ENCODE peak calls at places on chromosomes 7 and 10, in four cellular contexts. T is breast epithelium, J is suprapubic skin, A is transverse colon. Z is an unnamed sample.

GRCh38 chr7:22219036-22219435 is 137.9 kb downstream of the RAPGEF5 start:
- DNase-seq in T (no peak), J (no peak), A (no peak), Z (no peak)

GRCh38 chr7:121304259-121304658 is 24.5 kb upstream of the WNT16 start:
- DNase-seq in T (no peak), J (no peak), A (no peak), Z (no peak)

GRCh38 chr7:101402081-101402779 is 39.6 kb downstream of the COL26A1 start:
- DNase-seq in T (peak; percentile 57), J (no peak), A (no peak), Z (no peak)

GRCh38 chr10:43201545-43202131 is 63.4 kb downstream of the CSGALNACT2 start:
- DNase-seq in T (peak; percentile 16), J (no peak), A (no peak), Z (no peak)

GRCh38 chr7:8217200-8218068 is 44.5 kb downstream of the ICA1 start:
- DNase-seq in T (no peak), J (no peak), A (no peak), Z (no peak)

GRCh38 chr10:49448924-49449323 is 53.0 kb upstream of the DRGX start:
- DNase-seq in T (no peak), J (no peak), A (no peak), Z (no peak)

GRCh38 chr10:88875081-88875480 is 5.0 kb upstream of the STAMBPL1 start:
- DNase-seq in T (no peak), J (no peak), A (no peak), Z (no peak)

GRCh38 chr7:120486164-120486563 is 213.2 kb downstream of the KCND2 start:
- DNase-seq in T (no peak), J (no peak), A (no peak), Z (no peak)

GRCh38 chr7:151694828-151695580 is 175.3 kb upstream of the RHEB start:
- DNase-seq in T (peak; percentile 91), J (no peak), A (no peak), Z (no peak)

GRCh38 chr10:117448840-117449239 is 73.6 kb upstream of the PDZD8 start:
- DNase-seq in T (no peak), J (no peak), A (no peak), Z (no peak)

GRCh38 chr10:14757394-14757793 is 17.3 kb downstream of the FAM107B start:
- DNase-seq in T (no peak), J (no peak), A (no peak), Z (peak; percentile 64)

GRCh38 chr7:142036384-142036783 is 40.7 kb downstream of the MGAM start:
- DNase-seq in T (no peak), J (no peak), A (no peak), Z (no peak)

GRCh38 chr10:43138757-43139241 is 554 bp downstream of the CSGALNACT2 start:
- DNase-seq in T (no peak), J (no peak), A (peak; percentile 29), Z (peak; percentile 91)

GRCh38 chr7:1591876-1592275 is 22.0 kb upstream of the PSMG3 start:
- DNase-seq in T (no peak), J (no peak), A (no peak), Z (no peak)

GRCh38 chr7:116528008-116528789 is 3.4 kb downstream of the CAV1 start:
- DNase-seq in T (no peak), J (peak; percentile 80), A (peak; percentile 27), Z (no peak)

GRCh38 chr10:117174439-117175214 is 22.7 kb upstream of the KCNK18 start:
- DNase-seq in T (peak; percentile 61), J (peak; percentile 88), A (peak; percentile 90), Z (peak; percentile 97)

GRCh38 chr7:31882187-31882586 is 188.0 kb downstream of the PDE1C start:
- DNase-seq in T (peak; percentile 78), J (no peak), A (no peak), Z (no peak)

GRCh38 chr7:99036531-99037175 is 107.3 kb downstream of the SMURF1 start:
- DNase-seq in T (no peak), J (peak; percentile 78), A (no peak), Z (no peak)

GRCh38 chr7:101814081-101814995 is 3.1 kb upstream of the CUX1 start:
- DNase-seq in T (no peak), J (peak; percentile 72), A (peak; percentile 72), Z (no peak)

GRCh38 chr10:11373626-11374310 is 237.7 kb downstream of the USP6NL start:
- DNase-seq in T (no peak), J (no peak), A (no peak), Z (no peak)

GRCh38 chr7:158812684-158813083 is 16.6 kb downstream of the ESYT2 start:
- DNase-seq in T (no peak), J (no peak), A (no peak), Z (no peak)

GRCh38 chr10:10871312-10871711 is 146.4 kb upstream of the CELF2 start:
- DNase-seq in T (no peak), J (no peak), A (no peak), Z (no peak)

DNA sequence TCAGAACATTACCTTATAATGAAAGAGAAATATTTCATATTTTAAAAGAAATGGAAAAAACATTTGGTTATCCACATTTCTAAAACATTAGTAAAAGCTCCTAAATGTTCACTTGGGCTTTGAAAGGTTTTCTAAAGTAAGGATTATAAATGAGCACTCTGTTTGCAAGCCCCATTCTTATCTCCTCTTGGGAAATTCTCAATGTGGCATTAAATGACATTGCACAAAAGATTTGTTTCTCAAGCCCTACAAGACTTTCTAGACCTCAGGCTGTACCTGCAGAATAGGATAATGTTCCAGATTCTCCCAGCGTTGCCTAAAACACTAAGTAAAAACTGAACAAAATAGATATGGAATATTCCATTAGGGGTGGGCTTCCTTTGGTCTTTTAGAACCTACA is 658.0 kb upstream of the FOXK1 start:
- DNase-seq in T (no peak), J (no peak), A (no peak), Z (no peak)
- H3K27ac ChIP-seq in T (no peak overlapping the region), J (no peak overlapping the region), A (no peak overlapping the region), Z (no peak overlapping the region)

DNA sequence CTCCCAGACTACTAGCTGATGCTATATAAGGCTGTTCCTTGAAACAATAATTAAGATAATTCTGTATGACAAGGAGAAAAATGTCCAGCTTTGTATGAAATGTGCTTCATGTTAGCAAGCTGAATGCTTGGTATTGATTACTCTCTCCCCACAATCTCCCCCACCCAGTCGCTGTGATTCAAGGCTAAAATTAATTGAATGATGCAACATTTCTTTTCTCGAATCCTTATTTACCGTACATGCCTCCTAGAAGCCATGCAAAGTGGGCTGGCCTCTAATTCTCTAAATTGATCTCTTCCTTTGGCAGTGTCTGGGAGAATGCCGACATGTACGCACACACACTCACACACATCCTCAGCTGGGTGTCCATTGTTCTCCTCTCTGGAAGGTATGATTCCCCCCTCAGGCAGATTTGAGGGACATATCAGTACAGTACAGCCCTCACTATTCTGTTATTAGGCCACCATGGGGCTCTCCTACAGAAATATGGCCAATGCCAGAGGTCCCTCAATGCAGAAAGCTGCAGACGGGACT is 324.1 kb downstream of the RPS24 start:
- DNase-seq in T (no peak), J (no peak), A (no peak), Z (no peak)
- TF ChIP-seq POLR2AphosphoS5 in T (no peak), J (no peak), A (no peak), Z (no peak)

DNA sequence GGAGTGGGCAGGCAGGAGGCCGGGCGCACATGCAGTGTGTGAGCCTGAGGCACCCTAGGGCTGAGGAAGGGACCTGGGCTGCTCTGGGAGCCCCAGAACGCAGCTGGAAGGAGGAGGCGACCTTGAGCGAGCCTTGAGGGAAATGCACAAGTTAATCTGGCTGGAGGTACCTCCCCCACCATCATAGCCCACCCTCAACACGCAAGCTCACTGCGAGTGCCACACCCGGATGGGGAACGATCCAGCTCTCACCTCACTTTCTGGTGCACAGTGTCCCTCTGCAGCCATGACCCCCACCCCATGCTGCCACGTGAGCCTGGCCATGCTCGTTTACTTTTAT is 162.4 kb upstream of the PPP2R2D start:
- DNase-seq in T (no peak), J (no peak), A (no peak), Z (no peak)
- H3K9me3 ChIP-seq in T (peaks cover 5% of the 10 kb centered on the region), J (no peaks in the 10 kb centered on the region), A (no peaks in the 10 kb centered on the region), Z (no peaks in the 10 kb centered on the region)

DNA sequence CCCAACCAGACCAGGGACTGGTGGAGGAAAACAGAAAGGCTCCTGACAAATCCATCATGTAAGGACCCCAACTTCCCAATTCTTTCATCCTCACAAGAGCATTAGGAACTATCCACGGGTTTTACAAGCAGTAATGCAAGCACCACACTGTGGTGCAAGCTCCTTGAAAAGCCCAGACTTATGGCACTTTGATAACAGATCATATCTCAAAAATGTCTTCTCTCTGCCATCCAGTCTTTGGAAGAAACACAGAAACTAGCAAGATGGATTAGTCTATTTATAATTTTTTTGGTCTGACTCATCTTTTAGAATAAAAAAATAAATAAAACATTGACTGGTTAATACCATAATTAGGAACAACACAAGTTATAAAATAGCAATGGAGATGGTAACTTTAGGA is 49.1 kb upstream of the CALD1 start:
- DNase-seq in T (no peak), J (no peak), A (no peak), Z (no peak)
- H3K27ac ChIP-seq in T (peak overlapping the region; percentile 43), J (peak overlapping the region; percentile 71), A (peak overlapping the region; percentile 69), Z (peak overlapping the region; percentile 85)

GRCh38 chr7:2612445-2613112 is 19.2 kb upstream of the TTYH3 start:
- DNase-seq in T (no peak), J (no peak), A (peak; percentile 50), Z (no peak)

GRCh38 chr7:2614646-2615330 is 17.0 kb upstream of the TTYH3 start:
- DNase-seq in T (no peak), J (no peak), A (no peak), Z (no peak)

GRCh38 chr7:2613113-2613925 is 18.5 kb upstream of the TTYH3 start:
- DNase-seq in T (no peak), J (no peak), A (no peak), Z (no peak)

GRCh38 chr7:2611921-2612320 is 19.9 kb upstream of the TTYH3 start:
- DNase-seq in T (no peak), J (no peak), A (no peak), Z (no peak)

DNA sequence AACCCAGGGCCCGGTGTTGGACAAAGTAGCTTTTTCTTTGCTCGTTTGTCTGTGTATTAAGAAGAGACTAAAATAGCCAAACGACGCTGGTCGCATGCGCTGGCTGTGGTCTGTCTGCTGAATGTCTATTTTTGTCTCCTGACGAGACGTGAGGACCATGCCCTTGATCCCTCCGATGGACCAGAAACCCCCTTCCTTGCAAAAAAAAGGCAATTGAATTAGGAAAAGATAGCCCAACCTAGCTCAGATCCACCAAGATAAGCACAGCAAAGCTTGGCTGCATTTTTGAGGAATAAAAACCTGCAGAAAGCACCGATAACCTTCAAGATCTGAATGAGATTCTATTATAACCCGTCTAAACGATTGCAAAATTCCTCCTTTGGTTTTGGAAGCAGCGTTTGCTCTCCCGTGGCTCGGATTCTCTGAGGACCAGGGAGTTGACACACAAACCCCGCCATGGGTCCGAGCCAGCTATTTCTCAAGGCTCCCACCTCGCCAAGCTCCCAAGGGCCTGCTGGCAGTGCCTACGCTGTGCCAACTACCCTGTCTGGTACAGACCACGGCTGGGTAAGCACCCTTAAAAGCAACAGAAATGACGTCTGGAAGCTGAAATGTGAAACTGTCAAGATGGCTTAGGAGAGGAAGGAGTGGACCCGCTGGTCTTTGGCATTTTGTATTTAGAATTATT is 17.7 kb upstream of the TTYH3 start:
- DNase-seq in T (peak; percentile 74), J (no peak), A (no peak), Z (no peak)
- TF ChIP-seq POLR2AphosphoS5 in T (peak; percentile 55), J (no peak), A (peak; percentile 24), Z (peak; percentile 42)